ENCODE peak calls at places on chromosomes 5 and 9, in four cellular contexts. Q is heart left ventricle, Y is body of pancreas, L is MM.1S. P is an unnamed sample. For H3K4me1, the result is how much of the 10 kb centered on the place peaks cover.

GRCh38 chr9:69678843-69679538 is 6.8 kb upstream of the APBA1 start:
- DNase-seq in Q (no peak), Y (no peak), L (no peak), P (no peak)

GRCh38 chr5:180294401-180294800 is 2.5 kb upstream of the MAPK9 start:
- DNase-seq in Q (no peak), Y (no peak), L (no peak), P (no peak)

GRCh38 chr5:44797723-44798122 is 11.0 kb upstream of the MRPS30 start:
- DNase-seq in Q (no peak), Y (no peak), L (no peak), P (no peak)

GRCh38 chr5:17343675-17344074 is 126.2 kb downstream of the BASP1 start:
- DNase-seq in Q (no peak), Y (peak), L (peak), P (no peak)

GRCh38 chr9:127045148-127045547 is 77.3 kb downstream of the ANGPTL2 start:
- DNase-seq in Q (no peak), Y (no peak), L (no peak), P (no peak)

GRCh38 chr5:58507715-58508114 is 16.5 kb downstream of the GAPT start:
- DNase-seq in Q (no peak), Y (no peak), L (no peak), P (no peak)

GRCh38 chr5:17096975-17097695 is 120.3 kb upstream of the BASP1 start:
- DNase-seq in Q (no peak), Y (no peak), L (no peak), P (peak)

GRCh38 chr5:170338933-170339779 is 41.6 kb upstream of the LCP2 start:
- DNase-seq in Q (no peak), Y (no peak), L (peak), P (no peak)

DNA sequence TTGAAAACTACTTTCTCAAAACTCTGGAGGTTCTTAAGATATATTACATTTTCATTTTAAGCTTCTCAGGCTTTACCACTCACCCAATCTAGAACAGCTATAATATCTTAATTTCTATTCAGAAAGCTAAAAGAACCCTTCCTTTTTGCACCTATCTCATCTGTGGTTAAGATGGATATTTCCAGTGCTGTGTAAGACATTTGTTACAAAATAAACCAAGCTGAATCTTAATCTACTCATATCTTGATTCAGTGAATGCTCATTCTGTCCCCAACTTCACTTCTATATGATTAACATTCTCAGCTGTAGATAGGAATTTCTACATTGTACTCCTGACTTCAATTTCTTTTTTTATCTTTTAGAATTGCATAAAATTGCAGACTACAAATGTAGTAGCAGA is 15.0 kb downstream of the ABHD17B start:
- DNase-seq in Q (no peak), Y (no peak), L (no peak), P (no peak)
- H3K4me3 ChIP-seq in Q (no peak), Y (no peak), L (no peak), P (no peak)

GRCh38 chr5:32506251-32506661 is 61.7 kb upstream of the ZFR start:
- DNase-seq in Q (no peak), Y (no peak), L (no peak), P (no peak)
- H3K4me1 ChIP-seq in Q (under half), Y (under half), L (under half), P (under half)

GRCh38 chr5:36200513-36200912 is 41.2 kb downstream of the NADK2 start:
- DNase-seq in Q (no peak), Y (no peak), L (no peak), P (no peak)
- TF ChIP-seq CTCF in Q (no peak), Y (no peak), L (no peak), P (no peak)

GRCh38 chr5:53110156-53110555 is 599 bp upstream of the MOCS2 start:
- DNase-seq in Q (no peak), Y (no peak), L (no peak), P (peak)

GRCh38 chr5:53109041-53109435 is 519 bp downstream of the MOCS2 start:
- DNase-seq in Q (no peak), Y (no peak), L (peak), P (no peak)

GRCh38 chr5:53112909-53113308 is 3.4 kb upstream of the MOCS2 start:
- DNase-seq in Q (no peak), Y (no peak), L (no peak), P (no peak)

GRCh38 chr5:53109436-53110127 is at the start of gene MOCS2:
- DNase-seq in Q (peak), Y (peak), L (peak), P (peak)

GRCh38 chr5:53111139-53111538 is 1.6 kb upstream of the MOCS2 start:
- DNase-seq in Q (no peak), Y (no peak), L (no peak), P (no peak)
- H3K4me3 ChIP-seq in Q (no peak), Y (no peak), L (no peak), P (no peak)

DNA sequence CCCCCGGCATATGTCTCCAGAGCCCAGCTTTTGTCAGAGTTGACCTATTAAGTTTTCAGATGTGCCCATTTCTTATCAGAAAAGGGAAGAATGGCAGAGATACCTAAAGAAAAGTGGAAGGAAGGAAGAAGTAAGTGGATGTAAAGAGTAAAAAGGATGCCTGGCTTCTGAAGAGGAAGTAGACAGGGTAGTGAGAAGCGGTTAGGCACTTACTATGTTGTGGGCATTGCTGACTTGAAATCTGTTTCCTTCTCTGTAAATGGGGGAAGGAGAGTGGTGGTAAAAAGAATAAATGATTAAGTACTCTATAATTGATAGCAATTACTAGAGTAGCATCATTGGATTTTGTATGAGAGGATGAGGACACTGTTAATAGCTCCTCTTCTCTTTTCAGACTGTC is 9.9 kb downstream of the ANP32B start:
- DNase-seq in Q (no peak), Y (no peak), L (no peak), P (no peak)
- H3K4me1 ChIP-seq in Q (under half), Y (under half), L (under half), P (under half)

GRCh38 chr9:134135343-134136116 is at the start of gene WDR5:
- DNase-seq in Q (peak), Y (peak), L (peak), P (peak)
- TF ChIP-seq CTCF in Q (peak), Y (peak), L (peak), P (no peak)

GRCh38 chr5:27477550-27477949 is 439.2 kb upstream of the CDH9 start:
- DNase-seq in Q (no peak), Y (no peak), L (no peak), P (no peak)

GRCh38 chr5:27479859-27480258 is 441.5 kb upstream of the CDH9 start:
- DNase-seq in Q (no peak), Y (no peak), L (no peak), P (no peak)

DNA sequence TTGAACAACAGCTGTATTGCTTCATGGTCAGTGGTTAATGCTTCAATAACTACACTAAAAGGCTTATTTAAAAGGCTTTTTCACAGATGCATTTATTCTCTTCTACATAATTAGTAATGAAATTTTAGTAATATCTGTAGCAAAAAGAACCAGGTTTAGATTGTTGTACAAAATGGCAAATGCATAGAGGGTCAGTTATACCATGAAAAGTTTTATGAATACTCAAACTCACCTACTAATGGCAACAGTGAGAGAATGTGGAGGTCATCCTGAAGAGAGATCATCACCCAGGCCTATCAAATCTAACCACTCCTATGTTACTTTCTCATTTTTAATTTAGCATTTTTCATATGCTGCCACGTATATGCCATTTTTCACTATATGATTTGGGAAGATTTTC is 444.3 kb upstream of the CDH9 start:
- DNase-seq in Q (no peak), Y (no peak), L (no peak), P (no peak)
- H3K4me3 ChIP-seq in Q (no peak), Y (no peak), L (no peak), P (no peak)

GRCh38 chr5:68232272-68232671 is 16.7 kb downstream of the PIK3R1 start:
- DNase-seq in Q (no peak), Y (no peak), L (no peak), P (no peak)
- H3K4me1 ChIP-seq in Q (under half), Y (under half), L (under half), P (under half)

GRCh38 chr5:2475902-2476301 is 275.6 kb downstream of the IRX2 start:
- DNase-seq in Q (no peak), Y (no peak), L (no peak), P (no peak)
- TF ChIP-seq CTCF in Q (no peak), Y (no peak), L (no peak), P (no peak)

GRCh38 chr5:130836729-130837660 is 328.1 kb downstream of the HINT1 start:
- DNase-seq in Q (no peak), Y (no peak), L (peak), P (no peak)
- H3K4me3 ChIP-seq in Q (peak), Y (no peak), L (peak), P (no peak)